ENCODE peak calls at places on chromosomes 2 and 18, in four cellular contexts. R is HepG2, A is GM12878, N is H1. T is an unnamed sample.

GRCh38 chr18:39796413-39796812 is 2158.6 kb upstream of the PIK3C3 start:
- DNase-seq in R (peak; percentile 16), A (no peak), N (no peak), T (no peak)

GRCh38 chr18:2890606-2891005 is 43.8 kb downstream of the EMILIN2 start:
- DNase-seq in R (no peak), A (no peak), N (no peak), T (no peak)

GRCh38 chr2:228318218-228318617 is 136.7 kb upstream of the SPHKAP start:
- DNase-seq in R (peak; percentile 12), A (no peak), N (peak; percentile 9), T (peak; percentile 32)

GRCh38 chr2:234772775-234773064 is 179.1 kb upstream of the SH3BP4 start:
- DNase-seq in R (no peak), A (no peak), N (no peak), T (no peak)

GRCh38 chr18:56952026-56952425 is 194.9 kb upstream of the BOD1L2 start:
- DNase-seq in R (no peak), A (no peak), N (no peak), T (no peak)

GRCh38 chr2:40041983-40042382 is 262.9 kb upstream of the THUMPD2 start:
- DNase-seq in R (no peak), A (no peak), N (no peak), T (no peak)

GRCh38 chr2:128323501-128323931 is 4.8 kb upstream of the HS6ST1 start:
- DNase-seq in R (no peak), A (no peak), N (no peak), T (no peak)

GRCh38 chr2:168974370-168974769 is 56.8 kb downstream of the ABCB11 start:
- DNase-seq in R (no peak), A (no peak), N (no peak), T (no peak)

GRCh38 chr2:197198890-197199289 is 111.7 kb downstream of the ANKRD44 start:
- DNase-seq in R (no peak), A (peak; percentile 98), N (no peak), T (no peak)

GRCh38 chr2:20381457-20381856 is 30.8 kb upstream of the PUM2 start:
- DNase-seq in R (peak; percentile 59), A (no peak), N (peak; percentile 31), T (peak; percentile 89)

GRCh38 chr18:23671564-23671963 is 8.9 kb upstream of the ANKRD29 start:
- DNase-seq in R (no peak), A (no peak), N (no peak), T (no peak)

GRCh38 chr2:111897924-111898702 is at the start of gene MERTK:
- DNase-seq in R (peak; percentile 89), A (no peak), N (peak; percentile 78), T (peak; percentile 87)

GRCh38 chr2:112831380-112831930 is 5.1 kb downstream of the IL1B start:
- DNase-seq in R (no peak), A (no peak), N (no peak), T (no peak)

GRCh38 chr2:222424729-222425671 is 657 bp downstream of the SGPP2 start:
- DNase-seq in R (no peak), A (no peak), N (no peak), T (no peak)

GRCh38 chr2:85604568-85605339 is 2.3 kb upstream of the TMEM150A start:
- DNase-seq in R (no peak), A (no peak), N (no peak), T (no peak)

GRCh38 chr2:16374671-16375070 is 291.0 kb downstream of the CYRIA start:
- DNase-seq in R (no peak), A (no peak), N (no peak), T (no peak)

GRCh38 chr2:4678937-4679336 is 975.6 kb downstream of the DCDC2C start:
- DNase-seq in R (no peak), A (no peak), N (no peak), T (no peak)

GRCh38 chr2:176561706-176562105 is 292.5 kb downstream of the MTX2 start:
- DNase-seq in R (no peak), A (no peak), N (no peak), T (no peak)

GRCh38 chr18:7038330-7038846 is 79.2 kb downstream of the LAMA1 start:
- DNase-seq in R (peak; percentile 27), A (no peak), N (peak; percentile 29), T (peak; percentile 30)

GRCh38 chr2:64354857-64355680 is 98.9 kb upstream of the LGALSL start:
- DNase-seq in R (no peak), A (no peak), N (no peak), T (no peak)

GRCh38 chr18:3306391-3306790 is 44.5 kb downstream of the MYL12B start:
- DNase-seq in R (no peak), A (no peak), N (no peak), T (no peak)

GRCh38 chr2:15675456-15676195 is 84.0 kb downstream of the DDX1 start:
- DNase-seq in R (no peak), A (no peak), N (no peak), T (no peak)

GRCh38 chr2:223314831-223315230 is 262.8 kb downstream of the KCNE4 start:
- DNase-seq in R (no peak), A (no peak), N (no peak), T (no peak)

GRCh38 chr2:84293791-84294380 is 165.2 kb downstream of the SUCLG1 start:
- DNase-seq in R (peak; percentile 97), A (no peak), N (no peak), T (no peak)

GRCh38 chr2:31980674-31981356 is 30.0 kb downstream of the MEMO1 start:
- DNase-seq in R (peak; percentile 25), A (peak; percentile 76), N (no peak), T (peak; percentile 15)

GRCh38 chr2:132588576-132588975 is 81.4 kb downstream of the LYPD1 start:
- DNase-seq in R (no peak), A (no peak), N (no peak), T (no peak)

GRCh38 chr2:170878505-170878904 is 50.5 kb upstream of the GORASP2 start:
- DNase-seq in R (peak; percentile 10), A (no peak), N (no peak), T (no peak)

GRCh38 chr2:166230024-166230723 is 102.4 kb upstream of the SCN1A start:
- DNase-seq in R (peak; percentile 98), A (no peak), N (no peak), T (no peak)

GRCh38 chr18:56756971-56757370 is 105.8 kb downstream of the WDR7 start:
- DNase-seq in R (no peak), A (no peak), N (no peak), T (no peak)

GRCh38 chr2:162581931-162582330 is 238.0 kb downstream of the GCA start:
- DNase-seq in R (no peak), A (no peak), N (no peak), T (no peak)

GRCh38 chr2:100247256-100248043 is 74.9 kb downstream of the LONRF2 start:
- DNase-seq in R (no peak), A (peak; percentile 51), N (no peak), T (no peak)

GRCh38 chr18:26091047-26091630 is 726 bp upstream of the SS18 start:
- DNase-seq in R (peak; percentile 54), A (peak; percentile 51), N (no peak), T (no peak)

GRCh38 chr18:31657823-31658669 is 26.3 kb downstream of the B4GALT6 start:
- DNase-seq in R (no peak), A (peak; percentile 95), N (no peak), T (no peak)

GRCh38 chr2:207253946-207254345 is 88.2 kb upstream of the KLF7 start:
- DNase-seq in R (no peak), A (no peak), N (no peak), T (no peak)

DNA sequence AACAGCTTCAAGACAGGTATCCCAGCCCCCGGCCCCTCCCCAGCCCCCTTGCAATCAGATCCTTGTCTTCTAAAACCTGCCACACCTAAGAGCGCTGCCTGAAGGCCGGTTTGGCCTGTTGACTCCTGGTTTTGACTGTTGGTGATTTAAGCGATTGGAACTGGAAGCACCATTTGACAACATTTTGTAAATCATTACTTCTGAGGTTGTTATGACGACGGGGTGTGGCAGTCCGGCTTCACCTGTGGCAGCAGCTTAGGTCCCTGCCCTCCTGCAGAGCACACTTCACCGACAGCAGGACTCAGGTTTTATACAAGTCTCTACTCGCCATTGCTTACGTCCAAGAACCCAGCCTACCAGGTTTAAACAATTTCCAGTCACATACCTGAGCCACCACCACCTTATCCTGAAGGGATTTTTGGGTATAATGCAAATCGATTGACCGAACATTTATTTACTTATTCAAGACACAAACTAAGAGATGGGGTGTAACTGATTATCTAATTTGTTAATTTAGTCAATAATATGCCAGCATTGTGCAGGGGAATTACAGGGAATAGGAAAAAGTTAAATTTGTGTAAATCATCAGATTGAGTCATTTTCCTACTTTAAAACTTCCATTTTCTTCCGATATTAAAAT is 707 bp upstream of the DGUOK start:
- DNase-seq in R (no peak), A (no peak), N (no peak), T (no peak)
- H3K4me1 ChIP-seq in R (peaks cover 44% of the 10 kb centered on the region), A (peaks cover 14% of the 10 kb centered on the region), N (peaks cover under 1% of the 10 kb centered on the region), T (peaks cover 6% of the 10 kb centered on the region)

GRCh38 chr2:26179446-26179907 is 6.6 kb downstream of the GAREM2 start:
- DNase-seq in R (no peak), A (no peak), N (no peak), T (peak; percentile 56)

GRCh38 chr2:26175716-26176615 is 3.1 kb downstream of the GAREM2 start:
- DNase-seq in R (no peak), A (no peak), N (no peak), T (no peak)

GRCh38 chr2:26178246-26178645 is 5.4 kb downstream of the GAREM2 start:
- DNase-seq in R (no peak), A (no peak), N (no peak), T (no peak)

GRCh38 chr2:26177122-26177521 is 4.2 kb downstream of the GAREM2 start:
- DNase-seq in R (no peak), A (no peak), N (no peak), T (no peak)

DNA sequence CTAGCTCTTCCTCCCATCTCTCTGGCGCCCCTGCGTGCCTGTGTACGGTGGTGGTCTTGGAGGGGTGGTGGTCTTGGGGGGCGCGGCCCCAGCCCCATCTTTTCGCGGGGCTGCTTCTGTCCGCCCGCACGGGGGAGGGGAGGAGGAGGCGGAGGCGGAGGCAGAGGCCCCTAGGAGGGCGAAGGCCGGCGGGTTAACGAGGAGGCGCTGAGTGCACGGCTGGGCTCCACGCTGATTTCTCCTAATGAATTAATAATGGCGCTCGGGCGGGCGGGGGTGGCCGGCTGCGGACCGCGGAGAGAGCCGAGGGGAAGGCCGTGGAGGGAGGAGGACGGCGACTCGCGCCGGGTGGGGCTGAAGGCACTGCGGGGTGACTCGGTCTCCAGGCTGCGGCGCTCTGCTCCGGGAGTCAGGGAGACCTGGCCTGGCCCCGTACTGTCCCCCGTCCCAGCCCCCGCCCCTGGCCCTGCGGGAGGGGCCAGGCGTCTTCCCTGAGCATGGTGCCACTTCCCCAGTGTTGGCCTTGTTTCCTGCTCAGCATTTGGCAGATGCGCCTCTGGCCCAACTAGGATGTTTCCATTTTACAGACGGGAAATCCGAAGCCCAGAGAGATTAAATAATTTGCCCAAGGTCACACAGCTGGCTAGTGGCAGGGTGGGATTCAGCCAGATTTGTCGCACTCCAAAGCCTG is 6.0 kb downstream of the GAREM2 start:
- DNase-seq in R (no peak), A (no peak), N (no peak), T (no peak)
- TF ChIP-seq SUZ12 in R (no peak), A (no peak), N (no peak), T (no peak)

GRCh38 chr18:76457957-76458356 is 37.1 kb downstream of the ZNF516 start:
- DNase-seq in R (no peak), A (no peak), N (no peak), T (no peak)
- H3K4me1 ChIP-seq in R (peaks cover 43% of the 10 kb centered on the region), A (peaks cover 10% of the 10 kb centered on the region), N (peaks cover 9% of the 10 kb centered on the region), T (no peaks in the 10 kb centered on the region)

DNA sequence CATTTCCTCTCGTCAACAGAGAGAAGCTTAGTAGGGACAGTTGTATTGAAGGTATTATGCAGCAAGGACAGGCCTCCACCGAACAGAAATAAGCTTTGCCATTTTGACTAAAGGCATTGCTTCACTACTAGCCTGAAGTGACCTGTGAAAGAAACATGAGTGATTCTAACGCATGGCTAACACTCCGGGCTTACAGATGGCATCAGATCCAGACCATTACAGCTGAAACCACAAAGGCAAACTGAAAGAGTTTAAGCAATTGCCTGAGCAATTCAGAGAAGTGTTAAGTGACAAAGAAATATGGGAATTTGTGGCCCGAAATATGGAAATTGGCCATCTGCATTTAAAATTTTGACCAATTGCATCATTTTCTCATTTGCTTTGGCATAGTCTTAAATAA is 1591.3 kb downstream of the LRP1B start:
- DNase-seq in R (no peak), A (no peak), N (no peak), T (no peak)
- TF ChIP-seq SUZ12 in R (no peak), A (no peak), N (no peak), T (no peak)

T was measured in NT2/D1.